ENCODE peak calls at places on chromosomes 2 and 18, in nine cellular contexts. L is retinal pigment epithelial cell; A is CD4-positive, CD25-positive, alpha-beta regulatory T cell; Z is kidney; E is OCI-LY7; G is AG04450; K is foreskin fibroblast; W is upper lobe of right lung; U is heart right ventricle. J is an unnamed sample.

GRCh38 chr2:120934221-120934639 is 198.6 kb downstream of the GLI2 start:
- DNase-seq in E (no peak), A (no peak), K (no peak), L (no peak), W (no peak), Z (no peak), U (no peak), G (no peak), J (peak)

GRCh38 chr18:61189376-61189775 is 143.9 kb upstream of the CDH20 start:
- DNase-seq in U (no peak), Z (no peak), G (no peak), A (no peak), W (no peak), E (no peak), L (no peak), K (no peak), J (no peak)

GRCh38 chr2:223644116-223644515 is 42.0 kb upstream of the SCG2 start:
- DNase-seq in L (no peak), E (no peak), Z (no peak), K (no peak), G (no peak), U (no peak), A (no peak), W (no peak), J (no peak)

GRCh38 chr2:171822520-171823297 is 71.3 kb downstream of the SLC25A12 start:
- DNase-seq in L (no peak), G (no peak), E (no peak), Z (no peak), W (no peak), U (no peak), K (no peak), A (no peak), J (no peak)

GRCh38 chr18:48385595-48385994 is 23.6 kb downstream of the ZBTB7C start:
- DNase-seq in W (no peak), U (no peak), G (no peak), K (no peak), A (no peak), L (no peak), E (no peak), Z (no peak), J (no peak)

GRCh38 chr2:221676566-221677172 is 104.6 kb upstream of the EPHA4 start:
- DNase-seq in Z (no peak), L (peak), E (no peak), G (no peak), W (no peak), U (no peak), K (no peak), A (no peak), J (no peak)

GRCh38 chr18:62982600-62983251 is 267.4 kb downstream of the PHLPP1 start:
- DNase-seq in W (no peak), Z (no peak), U (peak), K (peak), A (peak), E (peak), L (no peak), G (peak), J (peak)

GRCh38 chr2:3492951-3493609 is 26.3 kb downstream of the ADI1 start:
- DNase-seq in E (no peak), Z (no peak), A (no peak), W (peak), U (no peak), L (no peak), K (peak), G (peak), J (peak)

GRCh38 chr2:222038086-222038802 is 260.6 kb downstream of the PAX3 start:
- DNase-seq in E (no peak), G (no peak), W (no peak), A (no peak), L (no peak), U (no peak), K (no peak), Z (no peak), J (peak)

GRCh38 chr18:12376034-12376717 is 851 bp downstream of the AFG3L2 start:
- DNase-seq in K (no peak), U (peak), L (no peak), W (no peak), Z (peak), E (peak), A (no peak), G (no peak), J (peak)

GRCh38 chr2:223060201-223060825 is 8.3 kb downstream of the KCNE4 start:
- DNase-seq in G (no peak), W (no peak), L (no peak), K (no peak), Z (no peak), A (no peak), U (no peak), E (no peak), J (no peak)

GRCh38 chr2:159411460-159411859 is 125.0 kb upstream of the WDSUB1 start:
- DNase-seq in W (no peak), A (peak), L (no peak), G (no peak), Z (no peak), U (no peak), K (no peak), E (no peak), J (no peak)

GRCh38 chr2:177264209-177264538 is 353 bp downstream of the NFE2L2 start:
- DNase-seq in U (no peak), Z (no peak), E (no peak), K (peak), A (no peak), L (no peak), W (peak), G (no peak), J (no peak)

GRCh38 chr2:71926098-71926466 is 221.6 kb downstream of the CYP26B1 start:
- DNase-seq in U (no peak), K (no peak), W (peak), Z (peak), E (no peak), G (no peak), A (no peak), L (no peak), J (peak)

GRCh38 chr2:37457401-37457901 is 113.0 kb downstream of the QPCT start:
- DNase-seq in G (peak), W (no peak), Z (no peak), L (no peak), A (no peak), E (no peak), K (no peak), U (no peak), J (peak)

GRCh38 chr2:127576433-127577207 is 41.1 kb downstream of the MYO7B start:
- DNase-seq in A (no peak), W (peak), L (no peak), E (no peak), K (peak), Z (peak), G (no peak), U (peak), J (peak)

GRCh38 chr2:47014564-47015051 is 99.0 kb upstream of the MCFD2 start:
- DNase-seq in E (no peak), L (no peak), A (no peak), Z (no peak), K (no peak), G (no peak), W (no peak), U (no peak), J (no peak)

GRCh38 chr2:233411162-233411561 is 56.9 kb downstream of the DGKD start:
- DNase-seq in K (no peak), U (no peak), W (no peak), E (no peak), G (no peak), L (no peak), A (no peak), Z (no peak), J (no peak)

GRCh38 chr2:196181484-196181883 is 10.1 kb upstream of the STK17B start:
- DNase-seq in G (no peak), U (no peak), W (no peak), E (no peak), L (no peak), K (peak), Z (no peak), A (no peak), J (no peak)

GRCh38 chr2:118185210-118186109 is 97.2 kb downstream of the INSIG2 start:
- DNase-seq in Z (peak), A (peak), L (no peak), U (peak), G (no peak), W (peak), K (peak), E (peak), J (peak)

GRCh38 chr18:58526425-58527115 is 102.3 kb downstream of the ALPK2 start:
- DNase-seq in G (no peak), L (no peak), Z (no peak), U (no peak), A (no peak), W (no peak), E (no peak), K (no peak), J (no peak)

GRCh38 chr2:70143314-70144150 is 47.3 kb downstream of the C2orf42 start:
- DNase-seq in W (peak), A (peak), G (no peak), Z (peak), K (peak), U (peak), E (no peak), L (no peak), J (peak)

GRCh38 chr2:134335601-134336000 is 81.7 kb downstream of the MGAT5 start:
- DNase-seq in A (no peak), G (no peak), K (no peak), E (no peak), L (no peak), U (no peak), W (no peak), Z (no peak), J (no peak)

GRCh38 chr2:222423632-222424280 is 587 bp upstream of the SGPP2 start:
- DNase-seq in A (no peak), L (no peak), U (no peak), K (no peak), Z (peak), E (no peak), W (peak), G (no peak), J (no peak)

GRCh38 chr2:126761981-126762878 is 106.3 kb downstream of the GYPC start:
- DNase-seq in L (no peak), W (peak), U (no peak), Z (no peak), A (peak), K (no peak), E (no peak), G (no peak), J (no peak)

GRCh38 chr2:42238644-42239288 is 69.6 kb downstream of the EML4 start:
- DNase-seq in E (peak), L (no peak), W (no peak), K (no peak), G (no peak), U (peak), A (peak), Z (no peak), J (peak)

GRCh38 chr2:152347076-152347475 is 12.1 kb downstream of the FMNL2 start:
- DNase-seq in K (peak), Z (no peak), A (no peak), L (no peak), G (no peak), W (no peak), E (no peak), U (no peak), J (no peak)

GRCh38 chr18:24657461-24657860 is 197.0 kb downstream of the HRH4 start:
- DNase-seq in U (peak), L (no peak), K (no peak), A (no peak), W (no peak), G (no peak), Z (no peak), E (no peak), J (no peak)

GRCh38 chr18:24663026-24663425 is 202.6 kb downstream of the HRH4 start:
- DNase-seq in K (no peak), A (no peak), W (no peak), E (no peak), L (no peak), Z (no peak), U (no peak), G (no peak), J (no peak)

GRCh38 chr18:24656571-24656971 is 196.1 kb downstream of the HRH4 start:
- DNase-seq in A (no peak), L (no peak), E (no peak), U (no peak), Z (no peak), K (peak), G (peak), W (no peak), J (peak)

GRCh38 chr18:24658302-24658701 is 197.9 kb downstream of the HRH4 start:
- DNase-seq in A (no peak), E (no peak), K (no peak), U (no peak), W (no peak), Z (no peak), L (no peak), G (no peak), J (no peak)

GRCh38 chr18:24659837-24660720 is 199.6 kb downstream of the HRH4 start:
- DNase-seq in K (peak), G (no peak), A (peak), L (no peak), Z (no peak), E (peak), U (peak), W (no peak), J (peak)
- H3K4me3 ChIP-seq in K (peak), G (no peak), A (peak), L (no peak), Z (peak), E (peak), U (peak), W (peak), J (peak)

DNA sequence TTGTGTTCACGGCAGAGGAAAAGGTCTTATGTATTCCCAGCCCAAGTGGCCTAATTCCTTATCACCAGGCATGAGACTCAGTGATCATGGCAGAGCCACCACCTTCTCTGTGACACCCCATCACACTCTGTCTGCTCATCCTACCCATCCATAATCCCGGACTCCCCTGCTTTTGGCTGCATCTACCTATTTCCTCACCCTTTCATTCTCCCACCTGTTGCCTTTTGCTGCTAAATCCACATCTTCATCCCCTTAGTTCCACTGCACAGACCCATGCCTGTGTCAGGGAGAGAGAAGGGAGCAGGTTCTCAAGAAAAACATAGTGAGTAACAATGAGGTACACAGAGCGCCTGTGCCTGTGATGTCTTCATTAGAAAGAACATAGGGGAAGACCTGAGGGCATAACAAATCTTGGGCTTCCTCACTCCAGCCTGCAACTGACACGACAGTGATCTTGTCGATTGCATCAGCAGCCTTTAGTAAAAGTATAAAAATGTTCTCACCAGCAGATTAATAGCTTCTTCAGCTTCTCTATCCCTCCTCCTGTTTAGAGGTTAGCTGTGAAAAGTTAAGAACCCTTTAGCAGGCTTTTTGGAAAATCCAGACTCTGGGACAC is 246.5 kb upstream of the SPRED2 start:
- DNase-seq in W (no peak), K (no peak), L (no peak), A (no peak), U (no peak), E (no peak), Z (no peak), G (no peak), J (peak)
- H3K4me3 ChIP-seq in W (no peak), K (no peak), L (no peak), A (no peak), U (no peak), E (no peak), Z (no peak), G (no peak), J (no peak)

GRCh38 chr18:74995404-74995737 is 213.6 kb downstream of the PTGR3 start:
- DNase-seq in L (no peak), E (no peak), K (no peak), U (no peak), A (no peak), G (no peak), W (no peak), Z (no peak), J (no peak)
- H3K4me3 ChIP-seq in L (no peak), E (no peak), K (no peak), U (no peak), A (peak), G (no peak), W (no peak), Z (no peak), J (no peak)

GRCh38 chr2:114489143-114489542 is 46.7 kb downstream of the DPP10 start:
- DNase-seq in W (no peak), L (no peak), E (no peak), A (no peak), Z (no peak), K (no peak), G (no peak), U (peak), J (no peak)
- H3K4me3 ChIP-seq in W (no peak), L (no peak), E (no peak), A (no peak), Z (no peak), K (no peak), G (no peak), U (no peak), J (no peak)

GRCh38 chr2:40279001-40279400 is 172.9 kb downstream of the SLC8A1 start:
- DNase-seq in G (no peak), L (no peak), E (peak), A (no peak), Z (no peak), U (no peak), K (no peak), W (no peak), J (peak)
- H3K4me3 ChIP-seq in G (peak), L (no peak), E (no peak), A (no peak), Z (no peak), U (peak), K (peak), W (no peak), J (peak)

GRCh38 chr18:45156941-45157340 is 458.3 kb upstream of the SLC14A2 start:
- DNase-seq in G (no peak), W (no peak), Z (no peak), U (no peak), E (no peak), A (no peak), K (no peak), L (no peak), J (peak)

GRCh38 chr18:45155526-45155925 is 459.8 kb upstream of the SLC14A2 start:
- DNase-seq in A (no peak), U (no peak), W (no peak), G (no peak), L (no peak), Z (no peak), K (no peak), E (no peak), J (no peak)

GRCh38 chr18:45149712-45150111 is 465.6 kb upstream of the SLC14A2 start:
- DNase-seq in E (no peak), W (no peak), Z (no peak), G (no peak), U (no peak), L (no peak), A (no peak), K (no peak), J (no peak)

GRCh38 chr18:45151645-45152044 is 463.6 kb upstream of the SLC14A2 start:
- DNase-seq in G (no peak), L (no peak), E (no peak), W (no peak), Z (no peak), K (no peak), U (no peak), A (no peak), J (no peak)
- H3K4me3 ChIP-seq in G (no peak), L (no peak), E (no peak), W (no peak), Z (no peak), K (no peak), U (no peak), A (no peak), J (no peak)

GRCh38 chr2:73292906-73293533 is 328 bp downstream of the EGR4 start:
- DNase-seq in K (no peak), U (no peak), A (no peak), W (no peak), E (no peak), G (no peak), L (no peak), Z (peak), J (no peak)

GRCh38 chr2:73293534-73294171 is at the start of gene EGR4:
- DNase-seq in Z (peak), W (peak), A (peak), U (peak), E (peak), K (peak), G (no peak), L (no peak), J (peak)

GRCh38 chr2:73291461-73292315 is 1.7 kb downstream of the EGR4 start:
- DNase-seq in Z (peak), E (no peak), K (no peak), G (no peak), L (no peak), U (no peak), A (peak), W (no peak), J (no peak)

GRCh38 chr2:73291093-73291460 is 2.3 kb downstream of the EGR4 start:
- DNase-seq in K (peak), A (peak), Z (peak), W (peak), U (peak), E (no peak), G (no peak), L (no peak), J (peak)

GRCh38 chr2:73292316-73292905 is 937 bp downstream of the EGR4 start:
- DNase-seq in G (no peak), K (no peak), U (no peak), E (no peak), L (no peak), Z (peak), A (no peak), W (no peak), J (no peak)
- H3K4me3 ChIP-seq in G (no peak), K (no peak), U (no peak), E (no peak), L (no peak), Z (no peak), A (no peak), W (no peak), J (no peak)